ENCODE peak calls at places on chromosomes 13 and 19, in ten cellular contexts. M is thoracic aorta, B is tibial nerve, Z is AG09309, Q is hepatocyte, S is AG10803, A is GM06990, R is GM12864, J is A549, Y is coronary artery. E is an unnamed sample.

GRCh38 chr19:400976-401835 is 7.7 kb downstream of the C2CD4C start:
- DNase-seq in M (no peak), B (no peak), Z (no peak), Q (no peak), S (no peak), A (no peak), R (no peak), J (no peak), Y (no peak), E (no peak)

GRCh38 chr19:46081928-46082727 is 41.3 kb upstream of the IGFL4 start:
- DNase-seq in M (no peak), B (peak; percentile 21), Z (no peak), Q (peak; percentile 77), S (peak; percentile 70), A (no peak), R (no peak), J (peak; percentile 75), Y (no peak), E (peak; percentile 76)

GRCh38 chr19:5631511-5632240 is 8.8 kb downstream of the SAFB start:
- DNase-seq in M (no peak), B (no peak), Z (no peak), Q (no peak), S (peak; percentile 58), A (no peak), R (no peak), J (no peak), Y (no peak), E (peak; percentile 25)

GRCh38 chr13:114076329-114076761 is 56.1 kb downstream of the RASA3 start:
- DNase-seq in M (no peak), B (no peak), Z (no peak), Q (no peak), S (no peak), A (no peak), R (no peak), J (no peak), Y (no peak), E (no peak)

GRCh38 chr19:3176715-3177501 is 1.7 kb upstream of the S1PR4 start:
- DNase-seq in M (no peak), B (no peak), Z (peak; percentile 37), Q (peak; percentile 57), S (peak; percentile 63), A (no peak), R (no peak), J (peak; percentile 83), Y (no peak), E (peak; percentile 70)

GRCh38 chr19:13262450-13262849 is 112.2 kb downstream of the IER2 start:
- DNase-seq in M (no peak), B (no peak), Z (peak; percentile 7), Q (peak; percentile 72), S (peak; percentile 48), A (no peak), R (peak; percentile 34), J (peak; percentile 45), Y (no peak), E (peak; percentile 78)

GRCh38 chr19:9914315-9915207 is 21.8 kb downstream of the OLFM2 start:
- DNase-seq in M (no peak), B (peak; percentile 27), Z (no peak), Q (peak; percentile 93), S (peak; percentile 72), A (peak; percentile 83), R (no peak), J (peak; percentile 84), Y (no peak), E (peak; percentile 73)

GRCh38 chr13:47334173-47334572 is 437.3 kb upstream of the HTR2A start:
- DNase-seq in M (no peak), B (no peak), Z (peak; percentile 83), Q (no peak), S (peak; percentile 96), A (no peak), R (no peak), J (no peak), Y (no peak), E (peak; percentile 94)

GRCh38 chr13:42048323-42048624 is 174 bp upstream of the DGKH start:
- DNase-seq in M (no peak), B (no peak), Z (no peak), Q (no peak), S (no peak), A (no peak), R (no peak), J (no peak), Y (no peak), E (no peak)

GRCh38 chr13:110910013-110910890 is 4.6 kb downstream of the ANKRD10 start:
- DNase-seq in M (no peak), B (no peak), Z (no peak), Q (no peak), S (no peak), A (no peak), R (no peak), J (no peak), Y (no peak), E (no peak)

GRCh38 chr13:104057851-104058250 is 991.6 kb upstream of the SLC10A2 start:
- DNase-seq in M (no peak), B (no peak), Z (no peak), Q (no peak), S (no peak), A (no peak), R (no peak), J (no peak), Y (no peak), E (no peak)

GRCh38 chr19:54424201-54424600 is 8.9 kb downstream of the TTYH1 start:
- DNase-seq in M (no peak), B (no peak), Z (no peak), Q (no peak), S (no peak), A (no peak), R (no peak), J (no peak), Y (no peak), E (no peak)

GRCh38 chr13:51524312-51524711 is 60.0 kb upstream of the WDFY2 start:
- DNase-seq in M (no peak), B (no peak), Z (no peak), Q (peak; percentile 66), S (no peak), A (no peak), R (no peak), J (peak; percentile 83), Y (no peak), E (no peak)

GRCh38 chr13:40269086-40269485 is 397.4 kb downstream of the FOXO1 start:
- DNase-seq in M (no peak), B (no peak), Z (no peak), Q (no peak), S (peak; percentile 17), A (no peak), R (no peak), J (no peak), Y (no peak), E (no peak)

GRCh38 chr19:15810335-15810734 is 5.1 kb downstream of the OR10H1 start:
- DNase-seq in M (no peak), B (peak; percentile 14), Z (no peak), Q (no peak), S (no peak), A (no peak), R (no peak), J (peak; percentile 38), Y (no peak), E (no peak)
- TF ChIP-seq CTCF in M (no peak), B (peak; percentile 45), Z (no peak), Q (no peak), S (no peak), A (peak; percentile 44), R (peak; percentile 29), J (peak; percentile 33), Y (no peak), E (no peak)

DNA sequence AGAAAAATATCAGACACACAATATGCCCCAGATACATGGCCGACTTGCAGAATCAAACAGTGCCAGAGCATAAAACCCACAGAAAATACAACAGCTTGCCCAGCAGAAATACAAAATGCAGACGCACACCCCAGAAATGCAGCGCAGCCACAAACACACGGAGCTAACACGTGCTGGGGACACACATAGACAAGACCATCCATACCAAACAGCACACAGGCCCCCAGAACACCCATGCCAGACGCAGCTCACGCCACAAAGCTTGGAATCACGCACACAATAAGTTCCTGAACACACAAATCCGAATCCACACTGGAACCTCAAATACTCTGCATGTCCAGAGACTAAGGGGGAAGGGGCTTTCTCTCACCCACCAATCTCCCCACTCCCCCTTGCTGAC is 17.1 kb downstream of the CCDC97 start:
- DNase-seq in M (no peak), B (no peak), Z (no peak), Q (no peak), S (no peak), A (no peak), R (no peak), J (no peak), Y (no peak), E (no peak)
- H3K4me3 ChIP-seq in M (peak overlapping the region; percentile 46), B (peak overlapping the region; percentile 21), Z (no peak overlapping the region), Q (no peak overlapping the region), S (no peak overlapping the region), A (peak overlapping the region; percentile 72), R (peak overlapping the region; percentile 50), J (no peak overlapping the region), Y (peak overlapping the region; percentile 57), E (no peak overlapping the region)

GRCh38 chr13:74017301-74018092 is 116.7 kb downstream of the KLF12 start:
- DNase-seq in M (no peak), B (no peak), Z (no peak), Q (no peak), S (no peak), A (no peak), R (no peak), J (no peak), Y (no peak), E (no peak)

GRCh38 chr13:74009100-74009668 is 125.0 kb downstream of the KLF12 start:
- DNase-seq in M (no peak), B (no peak), Z (no peak), Q (no peak), S (no peak), A (no peak), R (no peak), J (no peak), Y (no peak), E (no peak)

DNA sequence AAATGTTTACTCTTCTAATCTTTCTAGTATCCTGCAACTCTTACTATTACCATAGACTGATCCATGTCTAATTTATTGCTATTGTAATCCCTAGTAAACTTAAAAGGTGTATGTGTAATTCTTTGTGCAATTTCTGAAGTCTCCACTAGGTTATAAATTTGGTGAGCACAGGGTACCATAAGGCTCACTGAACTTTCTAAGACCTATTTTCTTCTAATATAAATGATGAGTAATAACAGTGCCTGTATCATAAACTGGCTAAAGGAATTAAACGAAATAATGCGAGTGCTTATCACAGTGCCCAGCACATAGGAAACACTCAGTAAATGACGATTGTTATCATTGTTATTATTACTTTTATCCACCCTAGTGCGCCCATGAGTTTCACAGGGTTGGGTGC is 119.1 kb downstream of the KLF12 start:
- DNase-seq in M (no peak), B (no peak), Z (no peak), Q (no peak), S (no peak), A (no peak), R (no peak), J (no peak), Y (no peak), E (peak; percentile 29)
- TF ChIP-seq CTCF in M (peak; percentile 20), B (no peak), Z (no peak), Q (no peak), S (no peak), A (peak; percentile 30), R (peak; percentile 19), J (peak; percentile 6), Y (no peak), E (no peak)

DNA sequence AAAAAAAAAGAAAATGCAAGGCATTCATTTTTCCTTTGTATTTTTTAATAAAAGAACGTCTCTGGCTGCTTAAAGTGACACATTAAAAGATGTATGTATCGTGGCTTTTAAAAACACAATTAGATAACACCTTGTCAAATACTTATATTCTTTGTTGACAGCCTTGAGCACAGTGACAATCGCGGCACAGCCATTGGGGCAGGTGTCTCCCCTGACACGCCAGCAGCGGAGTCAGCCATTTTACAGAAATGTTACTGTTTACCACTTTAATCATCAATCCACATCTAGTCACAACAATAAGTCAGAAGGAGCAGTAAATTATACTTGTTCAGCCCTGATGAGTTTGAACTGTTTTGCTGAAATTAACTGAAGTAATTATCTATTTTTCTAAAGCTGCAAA is 224.1 kb downstream of the ZNF536 start:
- DNase-seq in M (no peak), B (no peak), Z (no peak), Q (no peak), S (no peak), A (no peak), R (no peak), J (no peak), Y (no peak), E (no peak)
- H3K4me3 ChIP-seq in M (no peak overlapping the region), B (no peak overlapping the region), Z (no peak overlapping the region), Q (no peak overlapping the region), S (no peak overlapping the region), A (no peak overlapping the region), R (no peak overlapping the region), J (no peak overlapping the region), Y (no peak overlapping the region), E (no peak overlapping the region)

E was measured in foreskin fibroblast.